ENCODE peak calls at places on chromosomes 4 and X, in six cellular contexts. One of them, this sample, is unnamed. For H3K36me3, the result is how much of the 10 kb centered on the place peaks cover.

GRCh38 chrX:128781506-128781905 is 729.3 kb upstream of the ACTRT1 start:
- DNase-seq in brain microvascular endothelial cell: no peak
- DNase-seq in endothelial cell of umbilical vein: no peak
- DNase-seq in heart left ventricle: no peak
- DNase-seq in CD8-positive, alpha-beta memory T cell: peak
- DNase-seq in breast epithelium: no peak
- DNase-seq in this sample: no peak

GRCh38 chr4:53346920-53347852 is 18.7 kb downstream of the SCFD2 start:
- DNase-seq in heart left ventricle: no peak
- DNase-seq in brain microvascular endothelial cell: peak
- DNase-seq in breast epithelium: no peak
- DNase-seq in CD8-positive, alpha-beta memory T cell: no peak
- DNase-seq in endothelial cell of umbilical vein: peak
- DNase-seq in this sample: no peak

GRCh38 chr4:3637326-3638016 is 105.2 kb upstream of the LRPAP1 start:
- DNase-seq in heart left ventricle: peak
- DNase-seq in CD8-positive, alpha-beta memory T cell: no peak
- DNase-seq in breast epithelium: no peak
- DNase-seq in brain microvascular endothelial cell: no peak
- DNase-seq in endothelial cell of umbilical vein: no peak
- DNase-seq in this sample: no peak

GRCh38 chr4:112516401-112517066 is 554 bp upstream of the NEUROG2 start:
- DNase-seq in breast epithelium: no peak
- DNase-seq in heart left ventricle: no peak
- DNase-seq in brain microvascular endothelial cell: no peak
- DNase-seq in CD8-positive, alpha-beta memory T cell: no peak
- DNase-seq in endothelial cell of umbilical vein: no peak
- DNase-seq in this sample: no peak

GRCh38 chr4:184851200-184851541 is 25.4 kb upstream of the ACSL1 start:
- DNase-seq in breast epithelium: no peak
- DNase-seq in endothelial cell of umbilical vein: no peak
- DNase-seq in brain microvascular endothelial cell: no peak
- DNase-seq in heart left ventricle: no peak
- DNase-seq in CD8-positive, alpha-beta memory T cell: no peak
- DNase-seq in this sample: no peak

GRCh38 chrX:30864383-30864785 is 24.7 kb downstream of the TAB3 start:
- DNase-seq in endothelial cell of umbilical vein: no peak
- DNase-seq in brain microvascular endothelial cell: no peak
- DNase-seq in breast epithelium: no peak
- DNase-seq in CD8-positive, alpha-beta memory T cell: no peak
- DNase-seq in heart left ventricle: no peak
- DNase-seq in this sample: no peak

GRCh38 chr4:121182296-121182695 is 18.2 kb upstream of the TNIP3 start:
- DNase-seq in brain microvascular endothelial cell: peak
- DNase-seq in breast epithelium: no peak
- DNase-seq in heart left ventricle: no peak
- DNase-seq in endothelial cell of umbilical vein: peak
- DNase-seq in CD8-positive, alpha-beta memory T cell: peak
- DNase-seq in this sample: no peak

GRCh38 chrX:44332437-44332836 is 11.0 kb downstream of the EFHC2 start:
- DNase-seq in CD8-positive, alpha-beta memory T cell: no peak
- DNase-seq in heart left ventricle: no peak
- DNase-seq in breast epithelium: no peak
- DNase-seq in endothelial cell of umbilical vein: no peak
- DNase-seq in brain microvascular endothelial cell: no peak
- DNase-seq in this sample: no peak

GRCh38 chr4:139950568-139950967 is 203.4 kb downstream of the MAML3 start:
- DNase-seq in CD8-positive, alpha-beta memory T cell: no peak
- DNase-seq in heart left ventricle: no peak
- DNase-seq in endothelial cell of umbilical vein: no peak
- DNase-seq in breast epithelium: no peak
- DNase-seq in brain microvascular endothelial cell: peak
- DNase-seq in this sample: no peak

GRCh38 chr4:90357117-90357710 is 230.0 kb downstream of the CCSER1 start:
- DNase-seq in breast epithelium: no peak
- DNase-seq in heart left ventricle: no peak
- DNase-seq in endothelial cell of umbilical vein: peak
- DNase-seq in CD8-positive, alpha-beta memory T cell: no peak
- DNase-seq in brain microvascular endothelial cell: peak
- DNase-seq in this sample: no peak

GRCh38 chr4:53595204-53595603 is 3.9 kb upstream of the LNX1 start:
- DNase-seq in endothelial cell of umbilical vein: no peak
- DNase-seq in breast epithelium: no peak
- DNase-seq in CD8-positive, alpha-beta memory T cell: no peak
- DNase-seq in brain microvascular endothelial cell: no peak
- DNase-seq in heart left ventricle: no peak
- DNase-seq in this sample: no peak

GRCh38 chr4:15405069-15405468 is 22.8 kb upstream of the C1QTNF7 start:
- DNase-seq in CD8-positive, alpha-beta memory T cell: no peak
- DNase-seq in heart left ventricle: no peak
- DNase-seq in breast epithelium: no peak
- DNase-seq in endothelial cell of umbilical vein: no peak
- DNase-seq in brain microvascular endothelial cell: no peak
- DNase-seq in this sample: no peak

GRCh38 chr4:87872043-87872442 is 39.3 kb downstream of the MEPE start:
- DNase-seq in heart left ventricle: no peak
- DNase-seq in brain microvascular endothelial cell: no peak
- DNase-seq in CD8-positive, alpha-beta memory T cell: no peak
- DNase-seq in breast epithelium: no peak
- DNase-seq in endothelial cell of umbilical vein: peak
- DNase-seq in this sample: no peak

GRCh38 chrX:8815460-8816065 is 14.4 kb upstream of the FAM9A start:
- DNase-seq in endothelial cell of umbilical vein: peak
- DNase-seq in heart left ventricle: no peak
- DNase-seq in brain microvascular endothelial cell: peak
- DNase-seq in breast epithelium: no peak
- DNase-seq in CD8-positive, alpha-beta memory T cell: peak
- DNase-seq in this sample: no peak

GRCh38 chr4:77199276-77199675 is 42.3 kb downstream of the CCNG2 start:
- DNase-seq in CD8-positive, alpha-beta memory T cell: no peak
- DNase-seq in breast epithelium: no peak
- DNase-seq in endothelial cell of umbilical vein: no peak
- DNase-seq in heart left ventricle: no peak
- DNase-seq in brain microvascular endothelial cell: no peak
- DNase-seq in this sample: no peak

GRCh38 chr4:187433141-187433540 is 562.4 kb upstream of the ZFP42 start:
- DNase-seq in brain microvascular endothelial cell: no peak
- DNase-seq in endothelial cell of umbilical vein: no peak
- DNase-seq in heart left ventricle: no peak
- DNase-seq in CD8-positive, alpha-beta memory T cell: no peak
- DNase-seq in breast epithelium: no peak
- DNase-seq in this sample: no peak

GRCh38 chr4:139333046-139333445 is 30.8 kb upstream of the NDUFC1 start:
- DNase-seq in heart left ventricle: no peak
- DNase-seq in brain microvascular endothelial cell: no peak
- DNase-seq in CD8-positive, alpha-beta memory T cell: no peak
- DNase-seq in endothelial cell of umbilical vein: no peak
- DNase-seq in breast epithelium: no peak
- DNase-seq in this sample: no peak

GRCh38 chrX:113473418-113473817 is 632.8 kb upstream of the AMOT start:
- DNase-seq in endothelial cell of umbilical vein: no peak
- DNase-seq in CD8-positive, alpha-beta memory T cell: no peak
- DNase-seq in heart left ventricle: no peak
- DNase-seq in breast epithelium: no peak
- DNase-seq in brain microvascular endothelial cell: no peak
- DNase-seq in this sample: no peak

GRCh38 chrX:20363003-20363674 is 96.4 kb upstream of the RPS6KA3 start:
- DNase-seq in brain microvascular endothelial cell: peak
- DNase-seq in heart left ventricle: no peak
- DNase-seq in CD8-positive, alpha-beta memory T cell: no peak
- DNase-seq in endothelial cell of umbilical vein: no peak
- DNase-seq in breast epithelium: no peak
- DNase-seq in this sample: no peak

GRCh38 chrX:134999469-134999868 is 8.7 kb downstream of the SMIM10 start:
- DNase-seq in CD8-positive, alpha-beta memory T cell: peak
- DNase-seq in brain microvascular endothelial cell: no peak
- DNase-seq in breast epithelium: no peak
- DNase-seq in heart left ventricle: no peak
- DNase-seq in endothelial cell of umbilical vein: peak
- DNase-seq in this sample: no peak

GRCh38 chr4:56817840-56818491 is 3.5 kb downstream of the SPINK2 start:
- DNase-seq in heart left ventricle: no peak
- DNase-seq in breast epithelium: no peak
- DNase-seq in CD8-positive, alpha-beta memory T cell: peak
- DNase-seq in endothelial cell of umbilical vein: no peak
- DNase-seq in brain microvascular endothelial cell: no peak
- DNase-seq in this sample: no peak

GRCh38 chrX:40273356-40274050 is 175.7 kb upstream of the BCOR start:
- DNase-seq in endothelial cell of umbilical vein: peak
- DNase-seq in brain microvascular endothelial cell: no peak
- DNase-seq in CD8-positive, alpha-beta memory T cell: no peak
- DNase-seq in heart left ventricle: peak
- DNase-seq in breast epithelium: no peak
- DNase-seq in this sample: no peak

GRCh38 chrX:49187526-49187925 is 1.4 kb upstream of the PRICKLE3 start:
- DNase-seq in brain microvascular endothelial cell: no peak
- DNase-seq in endothelial cell of umbilical vein: no peak
- DNase-seq in CD8-positive, alpha-beta memory T cell: no peak
- DNase-seq in heart left ventricle: no peak
- DNase-seq in breast epithelium: no peak
- DNase-seq in this sample: no peak

GRCh38 chr4:7020290-7020689 is 22.9 kb upstream of the TADA2B start:
- DNase-seq in brain microvascular endothelial cell: no peak
- DNase-seq in heart left ventricle: no peak
- DNase-seq in endothelial cell of umbilical vein: no peak
- DNase-seq in breast epithelium: no peak
- DNase-seq in CD8-positive, alpha-beta memory T cell: no peak
- DNase-seq in this sample: no peak

GRCh38 chr4:7018281-7018680 is 24.9 kb upstream of the TADA2B start:
- DNase-seq in brain microvascular endothelial cell: no peak
- DNase-seq in heart left ventricle: no peak
- DNase-seq in endothelial cell of umbilical vein: no peak
- DNase-seq in breast epithelium: no peak
- DNase-seq in CD8-positive, alpha-beta memory T cell: no peak
- DNase-seq in this sample: no peak

GRCh38 chr4:7020856-7021255 is 22.3 kb upstream of the TADA2B start:
- DNase-seq in heart left ventricle: no peak
- DNase-seq in CD8-positive, alpha-beta memory T cell: no peak
- DNase-seq in brain microvascular endothelial cell: no peak
- DNase-seq in endothelial cell of umbilical vein: no peak
- DNase-seq in breast epithelium: no peak
- DNase-seq in this sample: no peak

GRCh38 chr4:7017446-7018048 is 25.6 kb upstream of the TADA2B start:
- DNase-seq in CD8-positive, alpha-beta memory T cell: no peak
- DNase-seq in heart left ventricle: no peak
- DNase-seq in brain microvascular endothelial cell: no peak
- DNase-seq in breast epithelium: no peak
- DNase-seq in endothelial cell of umbilical vein: no peak
- DNase-seq in this sample: no peak

DNA sequence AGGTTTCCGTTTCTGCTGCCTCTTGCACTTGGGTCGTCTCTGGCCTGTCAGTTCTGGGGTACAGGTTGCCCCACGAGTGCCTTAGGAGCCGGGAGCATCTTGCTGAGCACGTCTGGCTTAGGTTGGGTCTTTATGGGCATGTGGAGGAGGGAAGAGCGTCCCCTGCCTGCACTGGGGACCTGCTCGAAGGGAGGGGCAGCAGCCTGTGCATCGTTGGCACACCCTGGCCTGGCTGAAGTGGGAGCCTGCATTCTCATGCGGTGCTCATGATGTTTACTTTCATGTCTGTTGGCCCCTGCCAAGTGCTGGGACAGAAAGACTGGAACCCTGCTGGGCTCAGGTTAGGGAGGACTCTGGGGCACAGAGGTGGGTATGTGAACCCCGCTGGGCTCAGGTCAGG is 23.8 kb upstream of the TADA2B start:
- DNase-seq in endothelial cell of umbilical vein: no peak
- DNase-seq in brain microvascular endothelial cell: no peak
- DNase-seq in heart left ventricle: no peak
- DNase-seq in CD8-positive, alpha-beta memory T cell: no peak
- DNase-seq in breast epithelium: no peak
- DNase-seq in this sample: no peak
- H3K36me3 ChIP-seq in endothelial cell of umbilical vein: under half
- H3K36me3 ChIP-seq in brain microvascular endothelial cell: under half
- H3K36me3 ChIP-seq in heart left ventricle: under half
- H3K36me3 ChIP-seq in CD8-positive, alpha-beta memory T cell: under half
- H3K36me3 ChIP-seq in breast epithelium: under half
- H3K36me3 ChIP-seq in this sample: half or more

GRCh38 chrX:69551421-69552009 is 47.4 kb downstream of the NALF2 start:
- DNase-seq in brain microvascular endothelial cell: no peak
- DNase-seq in endothelial cell of umbilical vein: no peak
- DNase-seq in CD8-positive, alpha-beta memory T cell: no peak
- DNase-seq in heart left ventricle: no peak
- DNase-seq in breast epithelium: no peak
- DNase-seq in this sample: no peak
- H3K36me3 ChIP-seq in brain microvascular endothelial cell: under half
- H3K36me3 ChIP-seq in endothelial cell of umbilical vein: under half
- H3K36me3 ChIP-seq in CD8-positive, alpha-beta memory T cell: under half
- H3K36me3 ChIP-seq in heart left ventricle: under half
- H3K36me3 ChIP-seq in breast epithelium: under half
- H3K36me3 ChIP-seq in this sample: under half

DNA sequence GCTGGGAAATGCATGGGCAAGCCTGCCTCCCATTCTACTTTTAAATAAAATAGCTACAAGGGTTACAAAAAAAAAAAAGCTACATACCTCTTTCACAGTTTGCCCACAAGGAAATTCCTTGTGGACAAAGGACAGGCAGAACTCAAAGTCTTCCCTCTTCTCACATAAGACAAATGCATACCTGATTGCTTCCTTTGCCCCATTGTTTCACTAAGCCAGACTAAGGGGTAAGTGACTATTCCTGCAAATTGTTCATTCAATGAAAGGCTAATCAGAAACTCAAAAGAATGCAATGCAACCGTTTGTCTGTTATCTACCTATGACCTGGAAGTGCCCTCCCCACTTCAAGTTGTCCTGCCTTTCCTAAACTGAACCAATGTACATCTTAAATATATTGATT is 780.6 kb downstream of the FAM133A start:
- DNase-seq in breast epithelium: no peak
- DNase-seq in brain microvascular endothelial cell: no peak
- DNase-seq in CD8-positive, alpha-beta memory T cell: no peak
- DNase-seq in heart left ventricle: no peak
- DNase-seq in endothelial cell of umbilical vein: no peak
- DNase-seq in this sample: no peak
- H3K36me3 ChIP-seq in breast epithelium: under half
- H3K36me3 ChIP-seq in brain microvascular endothelial cell: under half
- H3K36me3 ChIP-seq in CD8-positive, alpha-beta memory T cell: under half
- H3K36me3 ChIP-seq in heart left ventricle: under half
- H3K36me3 ChIP-seq in endothelial cell of umbilical vein: under half
- H3K36me3 ChIP-seq in this sample: under half

DNA sequence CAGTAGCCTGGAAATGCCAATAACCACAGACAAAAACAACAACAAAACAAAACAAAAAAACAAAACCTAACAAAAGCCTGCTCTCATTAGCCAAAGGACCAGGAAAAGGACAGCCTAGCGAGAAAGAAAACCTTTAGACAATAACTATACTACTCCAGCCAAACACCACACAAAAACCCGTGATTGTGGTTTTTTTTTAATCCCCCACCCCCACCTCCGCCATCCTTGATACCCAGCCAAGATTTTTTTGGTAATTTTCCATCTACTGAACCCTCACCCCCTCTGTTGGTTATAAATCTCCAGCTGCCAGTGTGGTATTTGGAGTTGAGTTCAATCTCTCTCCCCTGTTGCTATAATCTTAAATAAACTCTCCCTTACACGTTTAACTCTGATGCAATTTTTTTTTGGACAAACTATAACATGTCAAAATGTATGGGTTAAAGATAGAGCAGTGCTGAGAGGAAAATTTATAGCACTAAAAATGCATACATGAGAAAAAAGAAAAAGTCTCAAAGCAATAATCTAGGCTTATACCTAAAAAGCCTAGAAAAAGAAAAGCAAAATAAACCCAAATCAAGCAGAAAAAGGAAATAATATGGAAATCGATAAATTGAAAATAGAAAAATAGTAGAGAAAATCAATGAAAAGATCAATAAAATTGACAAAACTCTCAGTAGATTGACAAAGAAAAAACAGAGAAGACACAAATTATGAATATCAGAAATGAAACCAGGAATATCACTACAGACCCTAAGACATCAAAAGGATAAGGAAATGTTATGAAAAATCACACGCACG is 83.7 kb downstream of the NAT8L start:
- DNase-seq in brain microvascular endothelial cell: no peak
- DNase-seq in endothelial cell of umbilical vein: no peak
- DNase-seq in breast epithelium: no peak
- DNase-seq in CD8-positive, alpha-beta memory T cell: no peak
- DNase-seq in heart left ventricle: no peak
- DNase-seq in this sample: no peak
- H3K36me3 ChIP-seq in brain microvascular endothelial cell: under half
- H3K36me3 ChIP-seq in endothelial cell of umbilical vein: under half
- H3K36me3 ChIP-seq in breast epithelium: under half
- H3K36me3 ChIP-seq in CD8-positive, alpha-beta memory T cell: under half
- H3K36me3 ChIP-seq in heart left ventricle: under half
- H3K36me3 ChIP-seq in this sample: under half

This sample was measured in effector memory CD4-positive, alpha-beta T cell.